ENCODE peak calls at places on chromosomes 7 and 10, in six cellular contexts. O is IMR-90, S is H1, F is mesenchymal stem cell, H is neuronal stem cell, W is mesendoderm. Q is an unnamed sample.

GRCh38 chr10:24375510-24375909 is 166.6 kb downstream of the KIAA1217 start:
- DNase-seq in O (no peak), S (no peak), F (no peak), H (no peak), W (no peak), Q (no peak)

GRCh38 chr10:958106-958505 is 26.6 kb upstream of the LARP4B start:
- DNase-seq in O (no peak), S (no peak), F (no peak), H (no peak), W (no peak), Q (no peak)

GRCh38 chr7:106052681-106053080 is 59.4 kb downstream of the SYPL1 start:
- DNase-seq in O (no peak), S (no peak), F (no peak), H (no peak), W (no peak), Q (no peak)

GRCh38 chr7:37371755-37372154 is 76.9 kb downstream of the ELMO1 start:
- DNase-seq in O (no peak), S (no peak), F (no peak), H (no peak), W (peak; percentile 98), Q (no peak)

GRCh38 chr7:131042269-131043160 is 285.2 kb upstream of the MKLN1 start:
- DNase-seq in O (no peak), S (no peak), F (no peak), H (no peak), W (peak; percentile 23), Q (peak; percentile 55)

GRCh38 chr7:37100735-37101331 is 347.8 kb downstream of the ELMO1 start:
- DNase-seq in O (no peak), S (no peak), F (no peak), H (no peak), W (peak; percentile 40), Q (no peak)

GRCh38 chr10:128067691-128068397 is 58.4 kb downstream of the MKI67 start:
- DNase-seq in O (no peak), S (no peak), F (no peak), H (no peak), W (no peak), Q (no peak)

GRCh38 chr7:7956531-7957221 is 11.9 kb upstream of the GLCCI1 start:
- DNase-seq in O (peak; percentile 78), S (no peak), F (peak; percentile 22), H (no peak), W (no peak), Q (no peak)

GRCh38 chr10:19411119-19411518 is 362.5 kb downstream of the MALRD1 start:
- DNase-seq in O (no peak), S (no peak), F (no peak), H (no peak), W (no peak), Q (no peak)

GRCh38 chr10:90417056-90417455 is 440.8 kb downstream of the HTR7 start:
- DNase-seq in O (peak; percentile 90), S (no peak), F (peak; percentile 95), H (no peak), W (no peak), Q (no peak)

GRCh38 chr10:132886211-132887099 is 55.9 kb downstream of the CFAP46 start:
- DNase-seq in O (no peak), S (no peak), F (no peak), H (no peak), W (peak; percentile 26), Q (no peak)

GRCh38 chr10:103916901-103917300 is 1.1 kb downstream of the STN1 start:
- DNase-seq in O (no peak), S (no peak), F (no peak), H (no peak), W (no peak), Q (no peak)

GRCh38 chr10:61752111-61753011 is 89.6 kb downstream of the CABCOCO1 start:
- DNase-seq in O (peak; percentile 51), S (no peak), F (peak; percentile 87), H (no peak), W (no peak), Q (no peak)

GRCh38 chr7:50404392-50404791 is 45.8 kb downstream of the FIGNL1 start:
- DNase-seq in O (no peak), S (no peak), F (no peak), H (no peak), W (peak; percentile 42), Q (no peak)

GRCh38 chr7:50706469-50706937 is 76.2 kb downstream of the GRB10 start:
- DNase-seq in O (no peak), S (no peak), F (no peak), H (no peak), W (no peak), Q (no peak)

GRCh38 chr7:121755286-121755685 is 117.7 kb upstream of the PTPRZ1 start:
- DNase-seq in O (no peak), S (no peak), F (no peak), H (no peak), W (no peak), Q (no peak)

GRCh38 chr7:111198255-111198654 is 107.3 kb downstream of the LRRN3 start:
- DNase-seq in O (peak; percentile 100), S (no peak), F (peak; percentile 97), H (no peak), W (no peak), Q (no peak)

GRCh38 chr7:116952640-116953371 is 495 bp upstream of the ST7 start:
- DNase-seq in O (peak; percentile 33), S (peak; percentile 67), F (peak; percentile 73), H (peak; percentile 14), W (peak; percentile 82), Q (peak; percentile 38)

GRCh38 chr7:87113077-87113476 is 39.2 kb upstream of the DMTF1 start:
- DNase-seq in O (peak; percentile 16), S (no peak), F (no peak), H (no peak), W (no peak), Q (no peak)

GRCh38 chr7:148286150-148286549 is 304.4 kb upstream of the C7orf33 start:
- DNase-seq in O (no peak), S (no peak), F (peak; percentile 13), H (no peak), W (peak; percentile 73), Q (no peak)

GRCh38 chr10:120422459-120422858 is 34.6 kb upstream of the PLPP4 start:
- DNase-seq in O (peak; percentile 52), S (no peak), F (peak; percentile 90), H (no peak), W (peak; percentile 42), Q (no peak)

GRCh38 chr7:54722502-54722901 is 36.5 kb downstream of the SEC61G start:
- DNase-seq in O (no peak), S (no peak), F (no peak), H (no peak), W (no peak), Q (no peak)

GRCh38 chr7:130369831-130370230 is 10.5 kb upstream of the CPA1 start:
- DNase-seq in O (no peak), S (no peak), F (peak; percentile 67), H (no peak), W (no peak), Q (no peak)

GRCh38 chr10:110724116-110724701 is 80.1 kb downstream of the RBM20 start:
- DNase-seq in O (no peak), S (no peak), F (no peak), H (no peak), W (no peak), Q (no peak)

GRCh38 chr7:44395067-44395466 is 69.7 kb upstream of the CAMK2B start:
- DNase-seq in O (no peak), S (no peak), F (no peak), H (no peak), W (no peak), Q (peak; percentile 3)

GRCh38 chr7:114875171-114875570 is 46.7 kb upstream of the MDFIC start:
- DNase-seq in O (no peak), S (no peak), F (no peak), H (no peak), W (no peak), Q (no peak)

GRCh38 chr7:25124485-25125136 is 449 bp downstream of the CYCS start:
- DNase-seq in O (no peak), S (no peak), F (no peak), H (peak; percentile 9), W (peak; percentile 32), Q (no peak)

GRCh38 chr7:149854611-149855367 is 16.6 kb downstream of the ZNF862 start:
- DNase-seq in O (peak; percentile 51), S (peak; percentile 62), F (peak; percentile 22), H (no peak), W (peak; percentile 84), Q (peak; percentile 83)

GRCh38 chr7:38846280-38846679 is 62.7 kb downstream of the VPS41 start:
- DNase-seq in O (peak; percentile 78), S (no peak), F (peak; percentile 17), H (no peak), W (no peak), Q (no peak)

GRCh38 chr7:38855389-38855788 is 53.6 kb downstream of the VPS41 start:
- DNase-seq in O (no peak), S (no peak), F (no peak), H (no peak), W (no peak), Q (no peak)

GRCh38 chr7:38855867-38856266 is 53.1 kb downstream of the VPS41 start:
- DNase-seq in O (no peak), S (no peak), F (peak; percentile 9), H (no peak), W (peak; percentile 26), Q (no peak)

GRCh38 chr7:38851321-38851720 is 57.7 kb downstream of the VPS41 start:
- DNase-seq in O (no peak), S (no peak), F (no peak), H (no peak), W (no peak), Q (no peak)
- H2BK15ac ChIP-seq in O (no peak overlapping the region), S (no peak overlapping the region), F (no peak overlapping the region), H (no peak overlapping the region), W (no peak overlapping the region), Q (no peak overlapping the region)

GRCh38 chr10:100786591-100786990 is 41.2 kb downstream of the PAX2 start:
- DNase-seq in O (no peak), S (no peak), F (no peak), H (no peak), W (no peak), Q (no peak)
- H2BK15ac ChIP-seq in O (no peak overlapping the region), S (peak overlapping the region; percentile 63), F (no peak overlapping the region), H (peak overlapping the region; percentile 30), W (no peak overlapping the region), Q (no peak overlapping the region)

DNA sequence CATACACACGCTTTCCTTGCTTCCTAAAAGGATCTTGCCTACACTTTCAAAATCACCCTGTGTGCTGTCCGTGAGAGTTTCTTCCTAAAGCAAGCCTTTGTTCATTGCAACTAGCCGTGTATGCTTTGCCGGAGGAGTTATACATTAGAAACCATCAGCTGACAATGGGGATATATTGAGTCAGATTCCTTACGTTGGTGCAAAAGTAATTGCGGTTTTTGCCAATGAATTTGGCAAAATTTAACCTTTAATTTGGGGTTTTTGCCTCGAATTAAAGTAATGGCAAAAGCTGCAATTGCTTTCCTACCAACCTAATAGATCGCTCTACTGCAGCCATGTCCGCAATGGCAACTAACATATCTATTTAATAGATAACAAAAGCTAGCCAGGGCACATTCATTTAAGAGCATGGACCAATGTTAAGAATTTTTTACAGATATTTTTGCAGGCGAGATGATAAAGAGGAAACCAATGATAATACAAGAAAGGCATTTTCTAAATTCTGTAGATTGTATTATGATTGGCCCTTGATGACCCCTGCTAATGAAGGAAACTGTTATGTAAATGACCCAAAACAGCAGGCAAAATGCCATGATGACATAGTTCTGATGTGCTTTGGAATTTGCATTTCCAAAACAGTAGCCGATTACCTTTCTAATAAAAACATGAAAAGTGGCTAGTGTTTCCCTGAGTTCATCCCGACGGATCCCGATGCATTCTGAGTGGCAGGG is 184.8 kb upstream of the NRP1 start:
- DNase-seq in O (no peak), S (no peak), F (no peak), H (no peak), W (peak; percentile 47), Q (no peak)
- H2BK15ac ChIP-seq in O (no peak overlapping the region), S (no peak overlapping the region), F (no peak overlapping the region), H (no peak overlapping the region), W (no peak overlapping the region), Q (no peak overlapping the region)

GRCh38 chr7:66871076-66871475 is 49.9 kb upstream of the TMEM248 start:
- DNase-seq in O (no peak), S (no peak), F (no peak), H (no peak), W (no peak), Q (no peak)
- H2BK15ac ChIP-seq in O (no peak overlapping the region), S (no peak overlapping the region), F (no peak overlapping the region), H (no peak overlapping the region), W (no peak overlapping the region), Q (no peak overlapping the region)

Q was measured in H9.